ENCODE peak calls at places on chromosomes 12 and 14, in four cellular contexts. One of them, this sample, is unnamed.

GRCh38 chr12:49974231-49974675 is 1.5 kb downstream of the AQP6 start:
- DNase-seq in K562: peak; percentile 70
- DNase-seq in WTC11: no peak
- DNase-seq in GM12878: no peak
- DNase-seq in this sample: peak; percentile 58

GRCh38 chr14:96660667-96661066 is 136.5 kb upstream of the VRK1 start:
- DNase-seq in K562: no peak
- DNase-seq in WTC11: no peak
- DNase-seq in GM12878: no peak
- DNase-seq in this sample: no peak

GRCh38 chr12:117857632-117858274 is 111.0 kb downstream of the KSR2 start:
- DNase-seq in K562: peak; percentile 58
- DNase-seq in WTC11: peak; percentile 83
- DNase-seq in GM12878: peak; percentile 25
- DNase-seq in this sample: peak; percentile 35

GRCh38 chr12:106493531-106493930 is 89.3 kb upstream of the RFX4 start:
- DNase-seq in K562: no peak
- DNase-seq in WTC11: no peak
- DNase-seq in GM12878: no peak
- DNase-seq in this sample: peak; percentile 71

GRCh38 chr14:65237023-65237814 is 134.9 kb upstream of the MAX start:
- DNase-seq in K562: no peak
- DNase-seq in WTC11: no peak
- DNase-seq in GM12878: no peak
- DNase-seq in this sample: no peak

GRCh38 chr12:95371571-95371970 is 102.4 kb upstream of the METAP2 start:
- DNase-seq in K562: no peak
- DNase-seq in WTC11: no peak
- DNase-seq in GM12878: no peak
- DNase-seq in this sample: no peak

GRCh38 chr14:73474952-73475351 is 15.8 kb upstream of the RIOX1 start:
- DNase-seq in K562: no peak
- DNase-seq in WTC11: no peak
- DNase-seq in GM12878: no peak
- DNase-seq in this sample: no peak

GRCh38 chr12:108972226-108972757 is 48.6 kb downstream of the SVOP start:
- DNase-seq in K562: no peak
- DNase-seq in WTC11: no peak
- DNase-seq in GM12878: no peak
- DNase-seq in this sample: no peak

GRCh38 chr14:79279645-79280399 is 931.5 kb downstream of the DIO2 start:
- DNase-seq in K562: no peak
- DNase-seq in WTC11: peak; percentile 15
- DNase-seq in GM12878: no peak
- DNase-seq in this sample: no peak

GRCh38 chr12:2387051-2387834 is 334.5 kb downstream of the CACNA1C start:
- DNase-seq in K562: no peak
- DNase-seq in WTC11: no peak
- DNase-seq in GM12878: no peak
- DNase-seq in this sample: no peak

GRCh38 chr12:75480469-75480949 is at the start of gene GLIPR1:
- DNase-seq in K562: peak; percentile 24
- DNase-seq in WTC11: no peak
- DNase-seq in GM12878: peak; percentile 72
- DNase-seq in this sample: peak; percentile 45

GRCh38 chr12:130829391-130830245 is 9.4 kb downstream of the STX2 start:
- DNase-seq in K562: no peak
- DNase-seq in WTC11: no peak
- DNase-seq in GM12878: no peak
- DNase-seq in this sample: no peak

GRCh38 chr14:85399196-85399595 is 130.7 kb upstream of the FLRT2 start:
- DNase-seq in K562: no peak
- DNase-seq in WTC11: no peak
- DNase-seq in GM12878: no peak
- DNase-seq in this sample: no peak

GRCh38 chr14:50099335-50099734 is 17.0 kb downstream of the VCPKMT start:
- DNase-seq in K562: no peak
- DNase-seq in WTC11: no peak
- DNase-seq in GM12878: no peak
- DNase-seq in this sample: peak; percentile 25

GRCh38 chr12:52390739-52391617 is 5.5 kb upstream of the KRT84 start:
- DNase-seq in K562: peak; percentile 31
- DNase-seq in WTC11: peak; percentile 70
- DNase-seq in GM12878: no peak
- DNase-seq in this sample: peak; percentile 10

GRCh38 chr12:48329199-48329939 is 21.4 kb downstream of the ZNF641 start:
- DNase-seq in K562: no peak
- DNase-seq in WTC11: no peak
- DNase-seq in GM12878: no peak
- DNase-seq in this sample: no peak

GRCh38 chr12:53806689-53807088 is 54.9 kb upstream of the CISTR start:
- DNase-seq in K562: no peak
- DNase-seq in WTC11: no peak
- DNase-seq in GM12878: no peak
- DNase-seq in this sample: no peak

GRCh38 chr14:38944691-38945090 is 158.3 kb downstream of the SEC23A start:
- DNase-seq in K562: no peak
- DNase-seq in WTC11: no peak
- DNase-seq in GM12878: no peak
- DNase-seq in this sample: no peak

GRCh38 chr12:51382173-51382572 is 9.0 kb downstream of the GALNT6 start:
- DNase-seq in K562: no peak
- DNase-seq in WTC11: no peak
- DNase-seq in GM12878: no peak
- DNase-seq in this sample: no peak

GRCh38 chr12:62846506-62846905 is 88.4 kb downstream of the PPM1H start:
- DNase-seq in K562: no peak
- DNase-seq in WTC11: no peak
- DNase-seq in GM12878: no peak
- DNase-seq in this sample: no peak

GRCh38 chr12:116164976-116165425 is 112.5 kb downstream of the MED13L start:
- DNase-seq in K562: no peak
- DNase-seq in WTC11: no peak
- DNase-seq in GM12878: no peak
- DNase-seq in this sample: no peak

GRCh38 chr14:49240383-49240782 is 345.8 kb downstream of the RPS29 start:
- DNase-seq in K562: no peak
- DNase-seq in WTC11: no peak
- DNase-seq in GM12878: no peak
- DNase-seq in this sample: no peak

GRCh38 chr12:54246011-54246641 is 33.8 kb downstream of the CBX5 start:
- DNase-seq in K562: no peak
- DNase-seq in WTC11: no peak
- DNase-seq in GM12878: no peak
- DNase-seq in this sample: no peak

GRCh38 chr14:104169005-104169764 is 30.8 kb downstream of the KIF26A start:
- DNase-seq in K562: no peak
- DNase-seq in WTC11: no peak
- DNase-seq in GM12878: no peak
- DNase-seq in this sample: no peak

GRCh38 chr14:101449114-101449513 is 112.2 kb upstream of the DIO3 start:
- DNase-seq in K562: no peak
- DNase-seq in WTC11: no peak
- DNase-seq in GM12878: no peak
- DNase-seq in this sample: no peak

GRCh38 chr12:3252416-3252815 is 175.2 kb downstream of the TSPAN9 start:
- DNase-seq in K562: no peak
- DNase-seq in WTC11: no peak
- DNase-seq in GM12878: no peak
- DNase-seq in this sample: no peak

GRCh38 chr14:58587271-58587670 is 50.5 kb upstream of the DACT1 start:
- DNase-seq in K562: no peak
- DNase-seq in WTC11: no peak
- DNase-seq in GM12878: no peak
- DNase-seq in this sample: no peak

GRCh38 chr12:92505373-92506340 is 197.1 kb upstream of the PLEKHG7 start:
- DNase-seq in K562: peak; percentile 57
- DNase-seq in WTC11: no peak
- DNase-seq in GM12878: peak; percentile 86
- DNase-seq in this sample: no peak

GRCh38 chr12:115060477-115061168 is 376.6 kb upstream of the TBX3 start:
- DNase-seq in K562: no peak
- DNase-seq in WTC11: no peak
- DNase-seq in GM12878: no peak
- DNase-seq in this sample: no peak

GRCh38 chr12:26195641-26196423 is 459 bp downstream of the SSPN start:
- DNase-seq in K562: no peak
- DNase-seq in WTC11: peak; percentile 39
- DNase-seq in GM12878: no peak
- DNase-seq in this sample: no peak

GRCh38 chr14:37864861-37865718 is 269.7 kb downstream of the TTC6 start:
- DNase-seq in K562: no peak
- DNase-seq in WTC11: no peak
- DNase-seq in GM12878: no peak
- DNase-seq in this sample: peak; percentile 100

GRCh38 chr14:24634158-24634557 is at the start of gene GZMB:
- DNase-seq in K562: no peak
- DNase-seq in WTC11: no peak
- DNase-seq in GM12878: no peak
- DNase-seq in this sample: no peak

GRCh38 chr12:117045998-117046374 is 53.2 kb downstream of the TESC start:
- DNase-seq in K562: peak; percentile 56
- DNase-seq in WTC11: peak; percentile 40
- DNase-seq in GM12878: no peak
- DNase-seq in this sample: peak; percentile 69

GRCh38 chr14:51922624-51923023 is 62.2 kb downstream of the GNG2 start:
- DNase-seq in K562: no peak
- DNase-seq in WTC11: no peak
- DNase-seq in GM12878: no peak
- DNase-seq in this sample: no peak

GRCh38 chr14:81401420-81402122 is 1.4 kb upstream of the STON2 start:
- DNase-seq in K562: peak; percentile 24
- DNase-seq in WTC11: no peak
- DNase-seq in GM12878: no peak
- DNase-seq in this sample: no peak

GRCh38 chr14:64541971-64542838 is 1.7 kb downstream of the HSPA2 start:
- DNase-seq in K562: no peak
- DNase-seq in WTC11: no peak
- DNase-seq in GM12878: no peak
- DNase-seq in this sample: no peak

GRCh38 chr14:71119832-71120231 is 212.6 kb downstream of the PCNX1 start:
- DNase-seq in K562: no peak
- DNase-seq in WTC11: no peak
- DNase-seq in GM12878: no peak
- DNase-seq in this sample: no peak

GRCh38 chr12:25755681-25756260 is 202.7 kb upstream of the LMNTD1 start:
- DNase-seq in K562: no peak
- DNase-seq in WTC11: no peak
- DNase-seq in GM12878: no peak
- DNase-seq in this sample: no peak

GRCh38 chr14:35879654-35880249 is 53.6 kb downstream of the BRMS1L start:
- DNase-seq in K562: no peak
- DNase-seq in WTC11: no peak
- DNase-seq in GM12878: no peak
- DNase-seq in this sample: peak; percentile 42
- TF ChIP-seq SP1 in K562: no peak
- TF ChIP-seq SP1 in WTC11: no peak
- TF ChIP-seq SP1 in GM12878: no peak
- TF ChIP-seq SP1 in this sample: no peak

GRCh38 chr12:122312926-122313325 is 46.6 kb upstream of the VPS33A start:
- DNase-seq in K562: no peak
- DNase-seq in WTC11: no peak
- DNase-seq in GM12878: no peak
- DNase-seq in this sample: no peak

GRCh38 chr12:122322501-122322900 is 56.2 kb upstream of the VPS33A start:
- DNase-seq in K562: no peak
- DNase-seq in WTC11: no peak
- DNase-seq in GM12878: no peak
- DNase-seq in this sample: no peak

GRCh38 chr12:122323311-122324019 is 57.2 kb upstream of the VPS33A start:
- DNase-seq in K562: no peak
- DNase-seq in WTC11: no peak
- DNase-seq in GM12878: no peak
- DNase-seq in this sample: no peak

GRCh38 chr12:122319312-122319638 is 53.0 kb upstream of the VPS33A start:
- DNase-seq in K562: no peak
- DNase-seq in WTC11: no peak
- DNase-seq in GM12878: no peak
- DNase-seq in this sample: no peak

DNA sequence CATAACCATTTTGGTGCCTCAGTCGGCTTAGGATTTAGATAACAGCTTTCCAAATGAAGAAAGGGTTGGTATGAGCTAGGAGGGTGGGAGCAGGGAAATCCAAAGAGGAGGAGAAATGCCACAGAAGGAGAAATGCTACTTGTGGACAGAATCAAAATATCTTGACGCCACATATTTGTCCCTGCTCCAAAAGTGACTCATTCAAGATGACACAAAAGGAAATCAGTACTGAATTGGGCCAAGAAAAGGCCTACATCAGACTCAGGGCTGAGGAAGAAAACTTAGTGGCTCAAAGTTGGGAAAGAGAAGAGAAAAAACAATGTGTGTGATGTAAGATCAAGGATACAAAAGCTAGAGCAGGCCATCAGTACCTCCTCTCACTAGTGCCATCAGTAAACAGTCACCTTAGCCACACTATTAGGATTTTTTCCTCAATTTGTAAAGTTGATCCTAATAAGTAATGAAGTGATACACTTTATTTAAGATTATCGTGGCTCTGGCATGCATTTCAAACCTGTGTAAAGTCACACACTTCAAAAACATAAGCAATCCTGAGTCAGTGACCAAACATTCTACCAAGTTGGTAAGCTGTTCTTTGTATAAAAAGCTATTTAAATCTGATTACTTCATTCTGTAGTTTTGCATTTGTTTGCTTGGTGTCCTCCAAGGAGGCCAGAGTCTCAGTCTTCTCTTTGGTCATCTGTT is 52.5 kb upstream of the VPS33A start:
- DNase-seq in K562: no peak
- DNase-seq in WTC11: no peak
- DNase-seq in GM12878: no peak
- DNase-seq in this sample: no peak
- TF ChIP-seq USF2 in K562: no peak
- TF ChIP-seq USF2 in WTC11: no peak
- TF ChIP-seq USF2 in GM12878: no peak
- TF ChIP-seq USF2 in this sample: no peak

GRCh38 chr14:69879175-69880047 is at the start of gene SMOC1:
- DNase-seq in K562: no peak
- DNase-seq in WTC11: peak; percentile 87
- DNase-seq in GM12878: no peak
- DNase-seq in this sample: peak; percentile 84
- TF ChIP-seq CBFB in K562: no peak
- TF ChIP-seq CBFB in WTC11: no peak
- TF ChIP-seq CBFB in GM12878: no peak
- TF ChIP-seq CBFB in this sample: peak; percentile 46

DNA sequence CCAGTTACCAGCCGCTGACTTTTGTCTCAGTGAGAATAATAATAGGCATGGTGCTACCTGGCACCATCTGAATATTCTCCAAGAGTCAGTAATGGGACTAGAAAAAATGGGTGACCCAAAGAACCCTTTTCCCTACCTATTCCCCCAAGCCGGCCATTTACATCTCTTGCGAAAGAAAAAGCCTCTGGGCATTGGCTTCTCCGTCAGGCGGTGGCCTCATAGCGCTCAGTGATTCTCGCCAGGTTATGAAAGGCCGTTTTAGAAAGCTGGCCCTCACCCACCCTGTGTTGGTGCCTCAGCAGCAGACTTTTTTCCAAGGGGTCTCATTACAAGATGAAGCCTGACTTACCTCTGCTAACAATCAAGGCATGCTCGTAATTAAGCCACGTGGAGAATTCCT is 552 bp upstream of the SLC6A15 start:
- DNase-seq in K562: no peak
- DNase-seq in WTC11: no peak
- DNase-seq in GM12878: no peak
- DNase-seq in this sample: no peak
- TF ChIP-seq SP1 in K562: no peak
- TF ChIP-seq SP1 in WTC11: no peak
- TF ChIP-seq SP1 in GM12878: no peak
- TF ChIP-seq SP1 in this sample: no peak

This sample was measured in HepG2.